ENCODE peak calls at places on chromosomes 2 and 18, in eight cellular contexts. R is NCI-H1092 treated with DMSO at 0.1 percent for 48 hours; P is AG04450; N is iris pigment epithelial cell; C is midbrain; M is germinal center; T is stimulated activated CD8-positive, alpha-beta memory T cell treated with anti-CD3 and anti-CD28 coated beads, Interleukin-4, amount 100 ng/mL, for 48 hours; S is CD8-positive, alpha-beta T cell. Y is an unnamed sample.

GRCh38 chr18:79576686-79577351 is 102.8 kb upstream of the CTDP1 start:
- DNase-seq in R (peak), P (no peak), S (no peak), N (peak), C (peak), M (no peak), T (no peak), Y (no peak)

GRCh38 chr2:11824901-11825592 is 78.6 kb downstream of the LPIN1 start:
- DNase-seq in T (no peak), R (no peak), S (no peak), P (no peak), N (peak), C (no peak), M (no peak), Y (no peak)

GRCh38 chr2:99389371-99389770 is 52.2 kb downstream of the EIF5B start:
- DNase-seq in M (no peak), R (no peak), N (peak), C (no peak), T (no peak), P (peak), S (no peak), Y (peak)

GRCh38 chr2:9752441-9753275 is 90.6 kb upstream of the TAF1B start:
- DNase-seq in M (no peak), S (peak), T (peak), R (no peak), P (peak), N (peak), C (no peak), Y (peak)

GRCh38 chr18:10127721-10128120 is 213.9 kb downstream of the VAPA start:
- DNase-seq in C (no peak), S (no peak), R (no peak), N (no peak), T (no peak), M (no peak), P (no peak), Y (no peak)

GRCh38 chr2:26726229-26726628 is 33.7 kb downstream of the KCNK3 start:
- DNase-seq in S (no peak), T (no peak), R (no peak), C (no peak), M (no peak), P (no peak), N (no peak), Y (no peak)

GRCh38 chr18:55585586-55586521 is 2.1 kb downstream of the TCF4 start:
- DNase-seq in C (peak), T (no peak), S (no peak), N (peak), M (no peak), R (peak), P (no peak), Y (peak)

GRCh38 chr2:96685592-96686459 is 43.3 kb downstream of the FER1L5 start:
- DNase-seq in R (peak), C (no peak), N (peak), P (no peak), M (no peak), T (no peak), S (no peak), Y (peak)

GRCh38 chr2:41990688-41991087 is 57.1 kb upstream of the PKDCC start:
- DNase-seq in M (no peak), N (peak), C (no peak), P (no peak), R (no peak), T (no peak), S (no peak), Y (no peak)

GRCh38 chr2:181371782-181372292 is 85.3 kb upstream of the ITGA4 start:
- DNase-seq in P (no peak), R (no peak), N (no peak), S (no peak), T (no peak), C (no peak), M (no peak), Y (peak)

GRCh38 chr2:99278793-99279291 is 22.2 kb downstream of the LYG1 start:
- DNase-seq in R (no peak), M (no peak), P (peak), T (no peak), N (peak), S (no peak), C (no peak), Y (peak)

GRCh38 chr2:185955050-185955449 is 216.4 kb downstream of the FSIP2 start:
- DNase-seq in P (no peak), S (no peak), N (no peak), R (no peak), M (no peak), T (no peak), C (no peak), Y (no peak)

GRCh38 chr18:51012441-51012840 is 17.6 kb upstream of the SMAD4 start:
- DNase-seq in C (no peak), P (no peak), N (no peak), R (no peak), T (no peak), S (no peak), M (no peak), Y (no peak)

GRCh38 chr2:161400076-161400475 is 16.0 kb upstream of the TBR1 start:
- DNase-seq in S (no peak), C (no peak), N (peak), R (no peak), P (no peak), M (no peak), T (no peak), Y (peak)

GRCh38 chr2:196918927-196919326 is 7.6 kb downstream of the PGAP1 start:
- DNase-seq in S (no peak), M (no peak), C (no peak), T (no peak), N (no peak), P (no peak), R (no peak), Y (no peak)

GRCh38 chr2:137964859-137965459 is 686 bp downstream of the HNMT start:
- DNase-seq in C (no peak), S (no peak), N (no peak), P (no peak), M (no peak), R (no peak), T (no peak), Y (no peak)

Y was measured in EH.